ENCODE peak calls at places on chromosome 17, in nine cellular contexts. One of them, this sample, is unnamed.

GRCh38 chr17:72107100-72107499 is 13.7 kb upstream of the SOX9 start:
- DNase-seq in EL: no peak
- DNase-seq in pancreas: no peak
- DNase-seq in myocyte: no peak
- DNase-seq in ELR: no peak
- DNase-seq in fibroblast of lung: no peak
- DNase-seq in T-helper 2 cell treated with Interferon-gamma antibody and Interleukin-4, amounts not matched to agents 5 μg/mL and 100 μg/mL, for 36 hours: no peak
- DNase-seq in amygdala: no peak
- DNase-seq in anterior cingulate cortex: no peak
- DNase-seq in this sample: no peak

GRCh38 chr17:68777856-68778694 is 176.9 kb upstream of the FAM20A start:
- DNase-seq in EL: no peak
- DNase-seq in pancreas: peak
- DNase-seq in myocyte: no peak
- DNase-seq in ELR: no peak
- DNase-seq in fibroblast of lung: no peak
- DNase-seq in T-helper 2 cell treated with Interferon-gamma antibody and Interleukin-4, amounts not matched to agents 5 μg/mL and 100 μg/mL, for 36 hours: no peak
- DNase-seq in amygdala: no peak
- DNase-seq in anterior cingulate cortex: no peak
- DNase-seq in this sample: no peak

GRCh38 chr17:40551874-40552768 is 13.2 kb downstream of the CCR7 start:
- DNase-seq in EL: peak
- DNase-seq in pancreas: no peak
- DNase-seq in myocyte: peak
- DNase-seq in ELR: peak
- DNase-seq in fibroblast of lung: peak
- DNase-seq in T-helper 2 cell treated with Interferon-gamma antibody and Interleukin-4, amounts not matched to agents 5 μg/mL and 100 μg/mL, for 36 hours: no peak
- DNase-seq in amygdala: peak
- DNase-seq in anterior cingulate cortex: peak
- DNase-seq in this sample: peak

GRCh38 chr17:7852919-7853692 is 1.8 kb upstream of the TMEM88 start:
- DNase-seq in EL: no peak
- DNase-seq in pancreas: peak
- DNase-seq in myocyte: no peak
- DNase-seq in ELR: no peak
- DNase-seq in fibroblast of lung: no peak
- DNase-seq in T-helper 2 cell treated with Interferon-gamma antibody and Interleukin-4, amounts not matched to agents 5 μg/mL and 100 μg/mL, for 36 hours: no peak
- DNase-seq in amygdala: no peak
- DNase-seq in anterior cingulate cortex: no peak
- DNase-seq in this sample: no peak

GRCh38 chr17:59680314-59680713 is 26.9 kb downstream of the PTRH2 start:
- DNase-seq in EL: peak
- DNase-seq in pancreas: no peak
- DNase-seq in myocyte: no peak
- DNase-seq in ELR: peak
- DNase-seq in fibroblast of lung: peak
- DNase-seq in T-helper 2 cell treated with Interferon-gamma antibody and Interleukin-4, amounts not matched to agents 5 μg/mL and 100 μg/mL, for 36 hours: no peak
- DNase-seq in amygdala: no peak
- DNase-seq in anterior cingulate cortex: no peak
- DNase-seq in this sample: no peak

GRCh38 chr17:18960241-18960665 is 8.3 kb downstream of the SLC5A10 start:
- DNase-seq in EL: no peak
- DNase-seq in pancreas: no peak
- DNase-seq in myocyte: no peak
- DNase-seq in ELR: no peak
- DNase-seq in fibroblast of lung: no peak
- DNase-seq in T-helper 2 cell treated with Interferon-gamma antibody and Interleukin-4, amounts not matched to agents 5 μg/mL and 100 μg/mL, for 36 hours: no peak
- DNase-seq in amygdala: no peak
- DNase-seq in anterior cingulate cortex: no peak
- DNase-seq in this sample: no peak

GRCh38 chr17:57744195-57745170 is 616 bp downstream of the CCDC182 start:
- DNase-seq in EL: no peak
- DNase-seq in pancreas: no peak
- DNase-seq in myocyte: no peak
- DNase-seq in ELR: no peak
- DNase-seq in fibroblast of lung: no peak
- DNase-seq in T-helper 2 cell treated with Interferon-gamma antibody and Interleukin-4, amounts not matched to agents 5 μg/mL and 100 μg/mL, for 36 hours: no peak
- DNase-seq in amygdala: no peak
- DNase-seq in anterior cingulate cortex: no peak
- DNase-seq in this sample: no peak

GRCh38 chr17:81218459-81218858 is 4.3 kb downstream of the CEP131 start:
- DNase-seq in EL: no peak
- DNase-seq in pancreas: no peak
- DNase-seq in myocyte: no peak
- DNase-seq in ELR: peak
- DNase-seq in fibroblast of lung: no peak
- DNase-seq in T-helper 2 cell treated with Interferon-gamma antibody and Interleukin-4, amounts not matched to agents 5 μg/mL and 100 μg/mL, for 36 hours: no peak
- DNase-seq in amygdala: no peak
- DNase-seq in anterior cingulate cortex: no peak
- DNase-seq in this sample: no peak

GRCh38 chr17:42106009-42106408 is 6.5 kb downstream of the DHX58 start:
- DNase-seq in EL: no peak
- DNase-seq in pancreas: no peak
- DNase-seq in myocyte: no peak
- DNase-seq in ELR: no peak
- DNase-seq in fibroblast of lung: no peak
- DNase-seq in T-helper 2 cell treated with Interferon-gamma antibody and Interleukin-4, amounts not matched to agents 5 μg/mL and 100 μg/mL, for 36 hours: no peak
- DNase-seq in amygdala: no peak
- DNase-seq in anterior cingulate cortex: no peak
- DNase-seq in this sample: no peak

GRCh38 chr17:68248886-68249872 is 1.3 kb downstream of the AMZ2 start:
- DNase-seq in EL: peak
- DNase-seq in pancreas: no peak
- DNase-seq in myocyte: no peak
- DNase-seq in ELR: peak
- DNase-seq in fibroblast of lung: no peak
- DNase-seq in T-helper 2 cell treated with Interferon-gamma antibody and Interleukin-4, amounts not matched to agents 5 μg/mL and 100 μg/mL, for 36 hours: peak
- DNase-seq in amygdala: no peak
- DNase-seq in anterior cingulate cortex: no peak
- DNase-seq in this sample: no peak

GRCh38 chr17:70905796-70906195 is 736.5 kb downstream of the KCNJ2 start:
- DNase-seq in EL: peak
- DNase-seq in pancreas: no peak
- DNase-seq in myocyte: peak
- DNase-seq in ELR: peak
- DNase-seq in fibroblast of lung: peak
- DNase-seq in T-helper 2 cell treated with Interferon-gamma antibody and Interleukin-4, amounts not matched to agents 5 μg/mL and 100 μg/mL, for 36 hours: no peak
- DNase-seq in amygdala: no peak
- DNase-seq in anterior cingulate cortex: no peak
- DNase-seq in this sample: peak

GRCh38 chr17:13885953-13886889 is 183.1 kb upstream of the COX10 start:
- DNase-seq in EL: peak
- DNase-seq in pancreas: no peak
- DNase-seq in myocyte: peak
- DNase-seq in ELR: peak
- DNase-seq in fibroblast of lung: peak
- DNase-seq in T-helper 2 cell treated with Interferon-gamma antibody and Interleukin-4, amounts not matched to agents 5 μg/mL and 100 μg/mL, for 36 hours: no peak
- DNase-seq in amygdala: no peak
- DNase-seq in anterior cingulate cortex: no peak
- DNase-seq in this sample: no peak

GRCh38 chr17:40326832-40327199 is 17.8 kb downstream of the RARA start:
- DNase-seq in EL: no peak
- DNase-seq in pancreas: no peak
- DNase-seq in myocyte: peak
- DNase-seq in ELR: no peak
- DNase-seq in fibroblast of lung: no peak
- DNase-seq in T-helper 2 cell treated with Interferon-gamma antibody and Interleukin-4, amounts not matched to agents 5 μg/mL and 100 μg/mL, for 36 hours: no peak
- DNase-seq in amygdala: no peak
- DNase-seq in anterior cingulate cortex: no peak
- DNase-seq in this sample: no peak

GRCh38 chr17:7014995-7015586 is 2.7 kb downstream of the RNASEK start:
- DNase-seq in EL: peak
- DNase-seq in pancreas: no peak
- DNase-seq in myocyte: peak
- DNase-seq in ELR: peak
- DNase-seq in fibroblast of lung: peak
- DNase-seq in T-helper 2 cell treated with Interferon-gamma antibody and Interleukin-4, amounts not matched to agents 5 μg/mL and 100 μg/mL, for 36 hours: peak
- DNase-seq in amygdala: no peak
- DNase-seq in anterior cingulate cortex: no peak
- DNase-seq in this sample: no peak

GRCh38 chr17:35879748-35880654 is at the start of gene CCL5:
- DNase-seq in EL: no peak
- DNase-seq in pancreas: no peak
- DNase-seq in myocyte: no peak
- DNase-seq in ELR: peak
- DNase-seq in fibroblast of lung: no peak
- DNase-seq in T-helper 2 cell treated with Interferon-gamma antibody and Interleukin-4, amounts not matched to agents 5 μg/mL and 100 μg/mL, for 36 hours: peak
- DNase-seq in amygdala: no peak
- DNase-seq in anterior cingulate cortex: no peak
- DNase-seq in this sample: no peak

GRCh38 chr17:74240637-74241036 is 27.3 kb downstream of the TTYH2 start:
- DNase-seq in EL: no peak
- DNase-seq in pancreas: no peak
- DNase-seq in myocyte: no peak
- DNase-seq in ELR: no peak
- DNase-seq in fibroblast of lung: peak
- DNase-seq in T-helper 2 cell treated with Interferon-gamma antibody and Interleukin-4, amounts not matched to agents 5 μg/mL and 100 μg/mL, for 36 hours: no peak
- DNase-seq in amygdala: no peak
- DNase-seq in anterior cingulate cortex: no peak
- DNase-seq in this sample: no peak

GRCh38 chr17:77729587-77729986 is 228.9 kb upstream of the TNRC6C start:
- DNase-seq in EL: no peak
- DNase-seq in pancreas: no peak
- DNase-seq in myocyte: no peak
- DNase-seq in ELR: no peak
- DNase-seq in fibroblast of lung: no peak
- DNase-seq in T-helper 2 cell treated with Interferon-gamma antibody and Interleukin-4, amounts not matched to agents 5 μg/mL and 100 μg/mL, for 36 hours: no peak
- DNase-seq in amygdala: no peak
- DNase-seq in anterior cingulate cortex: no peak
- DNase-seq in this sample: no peak

GRCh38 chr17:28842282-28843012 is at the start of gene FAM222B:
- DNase-seq in EL: peak
- DNase-seq in pancreas: peak
- DNase-seq in myocyte: peak
- DNase-seq in ELR: peak
- DNase-seq in fibroblast of lung: peak
- DNase-seq in T-helper 2 cell treated with Interferon-gamma antibody and Interleukin-4, amounts not matched to agents 5 μg/mL and 100 μg/mL, for 36 hours: peak
- DNase-seq in amygdala: peak
- DNase-seq in anterior cingulate cortex: peak
- DNase-seq in this sample: peak

GRCh38 chr17:76997981-76998531 is 129.9 kb downstream of the MGAT5B start:
- DNase-seq in EL: no peak
- DNase-seq in pancreas: no peak
- DNase-seq in myocyte: no peak
- DNase-seq in ELR: no peak
- DNase-seq in fibroblast of lung: peak
- DNase-seq in T-helper 2 cell treated with Interferon-gamma antibody and Interleukin-4, amounts not matched to agents 5 μg/mL and 100 μg/mL, for 36 hours: peak
- DNase-seq in amygdala: no peak
- DNase-seq in anterior cingulate cortex: no peak
- DNase-seq in this sample: no peak

GRCh38 chr17:28547623-28548416 is 4.6 kb downstream of the UNC119 start:
- DNase-seq in EL: peak
- DNase-seq in pancreas: peak
- DNase-seq in myocyte: peak
- DNase-seq in ELR: peak
- DNase-seq in fibroblast of lung: peak
- DNase-seq in T-helper 2 cell treated with Interferon-gamma antibody and Interleukin-4, amounts not matched to agents 5 μg/mL and 100 μg/mL, for 36 hours: peak
- DNase-seq in amygdala: peak
- DNase-seq in anterior cingulate cortex: peak
- DNase-seq in this sample: peak

GRCh38 chr17:3944485-3945388 is 19.5 kb downstream of the ATP2A3 start:
- DNase-seq in EL: peak
- DNase-seq in pancreas: peak
- DNase-seq in myocyte: no peak
- DNase-seq in ELR: peak
- DNase-seq in fibroblast of lung: peak
- DNase-seq in T-helper 2 cell treated with Interferon-gamma antibody and Interleukin-4, amounts not matched to agents 5 μg/mL and 100 μg/mL, for 36 hours: no peak
- DNase-seq in amygdala: peak
- DNase-seq in anterior cingulate cortex: peak
- DNase-seq in this sample: no peak

GRCh38 chr17:33871720-33872535 is 383.2 kb upstream of the CCL2 start:
- DNase-seq in EL: peak
- DNase-seq in pancreas: no peak
- DNase-seq in myocyte: no peak
- DNase-seq in ELR: peak
- DNase-seq in fibroblast of lung: peak
- DNase-seq in T-helper 2 cell treated with Interferon-gamma antibody and Interleukin-4, amounts not matched to agents 5 μg/mL and 100 μg/mL, for 36 hours: no peak
- DNase-seq in amygdala: no peak
- DNase-seq in anterior cingulate cortex: no peak
- DNase-seq in this sample: no peak

GRCh38 chr17:1294157-1294717 is 14.8 kb downstream of the TRARG1 start:
- DNase-seq in EL: no peak
- DNase-seq in pancreas: no peak
- DNase-seq in myocyte: no peak
- DNase-seq in ELR: no peak
- DNase-seq in fibroblast of lung: no peak
- DNase-seq in T-helper 2 cell treated with Interferon-gamma antibody and Interleukin-4, amounts not matched to agents 5 μg/mL and 100 μg/mL, for 36 hours: peak
- DNase-seq in amygdala: no peak
- DNase-seq in anterior cingulate cortex: no peak
- DNase-seq in this sample: no peak

GRCh38 chr17:75623386-75623785 is 9.8 kb upstream of the SMIM5 start:
- DNase-seq in EL: peak
- DNase-seq in pancreas: no peak
- DNase-seq in myocyte: peak
- DNase-seq in ELR: no peak
- DNase-seq in fibroblast of lung: no peak
- DNase-seq in T-helper 2 cell treated with Interferon-gamma antibody and Interleukin-4, amounts not matched to agents 5 μg/mL and 100 μg/mL, for 36 hours: no peak
- DNase-seq in amygdala: no peak
- DNase-seq in anterior cingulate cortex: no peak
- DNase-seq in this sample: no peak

GRCh38 chr17:74305865-74306654 is 20.0 kb upstream of the KIF19 start:
- DNase-seq in EL: no peak
- DNase-seq in pancreas: no peak
- DNase-seq in myocyte: no peak
- DNase-seq in ELR: no peak
- DNase-seq in fibroblast of lung: peak
- DNase-seq in T-helper 2 cell treated with Interferon-gamma antibody and Interleukin-4, amounts not matched to agents 5 μg/mL and 100 μg/mL, for 36 hours: no peak
- DNase-seq in amygdala: no peak
- DNase-seq in anterior cingulate cortex: peak
- DNase-seq in this sample: peak

GRCh38 chr17:1683489-1683888 is 1.2 kb downstream of the PRPF8 start:
- DNase-seq in EL: no peak
- DNase-seq in pancreas: no peak
- DNase-seq in myocyte: no peak
- DNase-seq in ELR: no peak
- DNase-seq in fibroblast of lung: no peak
- DNase-seq in T-helper 2 cell treated with Interferon-gamma antibody and Interleukin-4, amounts not matched to agents 5 μg/mL and 100 μg/mL, for 36 hours: no peak
- DNase-seq in amygdala: no peak
- DNase-seq in anterior cingulate cortex: no peak
- DNase-seq in this sample: no peak

GRCh38 chr17:3744032-3744431 is 20.3 kb downstream of the HASPIN start:
- DNase-seq in EL: no peak
- DNase-seq in pancreas: no peak
- DNase-seq in myocyte: no peak
- DNase-seq in ELR: peak
- DNase-seq in fibroblast of lung: peak
- DNase-seq in T-helper 2 cell treated with Interferon-gamma antibody and Interleukin-4, amounts not matched to agents 5 μg/mL and 100 μg/mL, for 36 hours: no peak
- DNase-seq in amygdala: no peak
- DNase-seq in anterior cingulate cortex: no peak
- DNase-seq in this sample: no peak

GRCh38 chr17:58658804-58659713 is 32.8 kb downstream of the TEX14 start:
- DNase-seq in EL: peak
- DNase-seq in pancreas: peak
- DNase-seq in myocyte: peak
- DNase-seq in ELR: peak
- DNase-seq in fibroblast of lung: peak
- DNase-seq in T-helper 2 cell treated with Interferon-gamma antibody and Interleukin-4, amounts not matched to agents 5 μg/mL and 100 μg/mL, for 36 hours: peak
- DNase-seq in amygdala: peak
- DNase-seq in anterior cingulate cortex: peak
- DNase-seq in this sample: peak